ENCODE peak calls at places on chromosome 16, in six cellular contexts. One of them, this sample, is unnamed.

GRCh38 chr16:83420206-83420760 is 387.5 kb upstream of the HSBP1 start:
- DNase-seq in thyroid gland: no peak
- DNase-seq in testis: no peak
- DNase-seq in HCT116: no peak
- DNase-seq in heart left ventricle: no peak
- DNase-seq in cardiac fibroblast: peak; percentile 53
- DNase-seq in this sample: peak; percentile 63

GRCh38 chr16:3413730-3414379 is 12.8 kb downstream of the ZNF174 start:
- DNase-seq in heart left ventricle: no peak
- DNase-seq in HCT116: no peak
- DNase-seq in thyroid gland: peak; percentile 54
- DNase-seq in cardiac fibroblast: no peak
- DNase-seq in testis: peak; percentile 83
- DNase-seq in this sample: no peak

GRCh38 chr16:81997738-81998137 is 13.5 kb downstream of the SDR42E1 start:
- DNase-seq in testis: peak; percentile 53
- DNase-seq in heart left ventricle: no peak
- DNase-seq in thyroid gland: no peak
- DNase-seq in HCT116: no peak
- DNase-seq in cardiac fibroblast: peak; percentile 54
- DNase-seq in this sample: peak; percentile 78

GRCh38 chr16:4653981-4654380 is 29.4 kb downstream of the MGRN1 start:
- DNase-seq in HCT116: no peak
- DNase-seq in thyroid gland: peak; percentile 89
- DNase-seq in cardiac fibroblast: peak; percentile 33
- DNase-seq in heart left ventricle: no peak
- DNase-seq in testis: peak; percentile 38
- DNase-seq in this sample: no peak

GRCh38 chr16:12618515-12618914 is 185.2 kb downstream of the CPPED1 start:
- DNase-seq in testis: no peak
- DNase-seq in cardiac fibroblast: no peak
- DNase-seq in heart left ventricle: no peak
- DNase-seq in HCT116: no peak
- DNase-seq in thyroid gland: peak; percentile 84
- DNase-seq in this sample: no peak

GRCh38 chr16:57606847-57607501 is 21.5 kb upstream of the ADGRG1 start:
- DNase-seq in testis: no peak
- DNase-seq in HCT116: no peak
- DNase-seq in heart left ventricle: no peak
- DNase-seq in cardiac fibroblast: no peak
- DNase-seq in thyroid gland: no peak
- DNase-seq in this sample: no peak

GRCh38 chr16:29141586-29142324 is 156.9 kb downstream of the LAT start:
- DNase-seq in cardiac fibroblast: no peak
- DNase-seq in heart left ventricle: no peak
- DNase-seq in testis: no peak
- DNase-seq in thyroid gland: no peak
- DNase-seq in HCT116: no peak
- DNase-seq in this sample: no peak

GRCh38 chr16:69567031-69567680 is 1.4 kb downstream of the NFAT5 start:
- DNase-seq in thyroid gland: peak; percentile 51
- DNase-seq in HCT116: no peak
- DNase-seq in testis: peak; percentile 31
- DNase-seq in cardiac fibroblast: no peak
- DNase-seq in heart left ventricle: no peak
- DNase-seq in this sample: peak; percentile 59

GRCh38 chr16:71479420-71479819 is 9.7 kb downstream of the ZNF19 start:
- DNase-seq in cardiac fibroblast: peak; percentile 55
- DNase-seq in testis: peak; percentile 45
- DNase-seq in thyroid gland: no peak
- DNase-seq in HCT116: no peak
- DNase-seq in heart left ventricle: no peak
- DNase-seq in this sample: peak; percentile 33

GRCh38 chr16:61149709-61150108 is 886.5 kb downstream of the CDH8 start:
- DNase-seq in heart left ventricle: no peak
- DNase-seq in testis: no peak
- DNase-seq in HCT116: no peak
- DNase-seq in thyroid gland: no peak
- DNase-seq in cardiac fibroblast: no peak
- DNase-seq in this sample: no peak

GRCh38 chr16:30534368-30535105 is at the start of gene ZNF747:
- DNase-seq in testis: peak; percentile 95
- DNase-seq in heart left ventricle: peak; percentile 96
- DNase-seq in HCT116: peak; percentile 70
- DNase-seq in cardiac fibroblast: peak; percentile 89
- DNase-seq in thyroid gland: peak; percentile 95
- DNase-seq in this sample: peak; percentile 82

GRCh38 chr16:80776856-80777255 is 27.5 kb downstream of the CDYL2 start:
- DNase-seq in heart left ventricle: no peak
- DNase-seq in HCT116: no peak
- DNase-seq in cardiac fibroblast: no peak
- DNase-seq in testis: no peak
- DNase-seq in thyroid gland: no peak
- DNase-seq in this sample: no peak

GRCh38 chr16:7521834-7522233 is 189.2 kb downstream of the RBFOX1 start:
- DNase-seq in cardiac fibroblast: no peak
- DNase-seq in testis: no peak
- DNase-seq in heart left ventricle: no peak
- DNase-seq in HCT116: no peak
- DNase-seq in thyroid gland: no peak
- DNase-seq in this sample: no peak

GRCh38 chr16:81137012-81137335 is 40.8 kb upstream of the GCSH start:
- DNase-seq in HCT116: no peak
- DNase-seq in heart left ventricle: no peak
- DNase-seq in cardiac fibroblast: peak; percentile 37
- DNase-seq in thyroid gland: peak; percentile 58
- DNase-seq in testis: peak; percentile 62
- DNase-seq in this sample: peak; percentile 47

GRCh38 chr16:23171234-23171948 is 11.2 kb upstream of the SCNN1G start:
- DNase-seq in cardiac fibroblast: no peak
- DNase-seq in thyroid gland: no peak
- DNase-seq in heart left ventricle: no peak
- DNase-seq in HCT116: no peak
- DNase-seq in testis: no peak
- DNase-seq in this sample: peak; percentile 16

GRCh38 chr16:31475949-31476304 is 4.0 kb downstream of the TGFB1I1 start:
- DNase-seq in heart left ventricle: no peak
- DNase-seq in cardiac fibroblast: no peak
- DNase-seq in thyroid gland: peak; percentile 55
- DNase-seq in testis: no peak
- DNase-seq in HCT116: no peak
- DNase-seq in this sample: no peak

GRCh38 chr16:695355-696089 is 5.3 kb upstream of the WDR24 start:
- DNase-seq in cardiac fibroblast: no peak
- DNase-seq in testis: no peak
- DNase-seq in thyroid gland: peak; percentile 97
- DNase-seq in heart left ventricle: no peak
- DNase-seq in HCT116: no peak
- DNase-seq in this sample: no peak

GRCh38 chr16:76360384-76360783 is 83.2 kb downstream of the CNTNAP4 start:
- DNase-seq in testis: no peak
- DNase-seq in thyroid gland: no peak
- DNase-seq in HCT116: no peak
- DNase-seq in cardiac fibroblast: peak; percentile 53
- DNase-seq in heart left ventricle: no peak
- DNase-seq in this sample: peak; percentile 9

GRCh38 chr16:55001931-55002330 is 71.3 kb downstream of the IRX5 start:
- DNase-seq in thyroid gland: no peak
- DNase-seq in HCT116: no peak
- DNase-seq in testis: no peak
- DNase-seq in cardiac fibroblast: no peak
- DNase-seq in heart left ventricle: no peak
- DNase-seq in this sample: peak; percentile 56

GRCh38 chr16:30357085-30357714 is 2.1 kb upstream of the CD2BP2 start:
- DNase-seq in heart left ventricle: no peak
- DNase-seq in thyroid gland: no peak
- DNase-seq in cardiac fibroblast: no peak
- DNase-seq in testis: no peak
- DNase-seq in HCT116: no peak
- DNase-seq in this sample: no peak

GRCh38 chr16:28898942-28899341 is 20.7 kb downstream of the ATP2A1 start:
- DNase-seq in heart left ventricle: no peak
- DNase-seq in cardiac fibroblast: no peak
- DNase-seq in thyroid gland: no peak
- DNase-seq in testis: no peak
- DNase-seq in HCT116: no peak
- DNase-seq in this sample: no peak

GRCh38 chr16:10088380-10088793 is 93.8 kb downstream of the GRIN2A start:
- DNase-seq in testis: peak; percentile 21
- DNase-seq in thyroid gland: no peak
- DNase-seq in heart left ventricle: peak; percentile 26
- DNase-seq in HCT116: no peak
- DNase-seq in cardiac fibroblast: no peak
- DNase-seq in this sample: peak; percentile 59

GRCh38 chr16:55508271-55508921 is 476 bp upstream of the LPCAT2 start:
- DNase-seq in testis: no peak
- DNase-seq in HCT116: no peak
- DNase-seq in cardiac fibroblast: no peak
- DNase-seq in heart left ventricle: no peak
- DNase-seq in thyroid gland: no peak
- DNase-seq in this sample: peak; percentile 65

GRCh38 chr16:5508371-5508770 is 410.8 kb upstream of the EEF2KMT start:
- DNase-seq in thyroid gland: no peak
- DNase-seq in heart left ventricle: no peak
- DNase-seq in HCT116: no peak
- DNase-seq in testis: no peak
- DNase-seq in cardiac fibroblast: no peak
- DNase-seq in this sample: no peak

GRCh38 chr16:6913535-6913934 is 419.1 kb upstream of the RBFOX1 start:
- DNase-seq in testis: no peak
- DNase-seq in cardiac fibroblast: no peak
- DNase-seq in thyroid gland: no peak
- DNase-seq in heart left ventricle: no peak
- DNase-seq in HCT116: no peak
- DNase-seq in this sample: no peak

GRCh38 chr16:50742521-50743150 is 750 bp downstream of the CYLD start:
- DNase-seq in heart left ventricle: peak; percentile 40
- DNase-seq in cardiac fibroblast: peak; percentile 29
- DNase-seq in HCT116: no peak
- DNase-seq in testis: no peak
- DNase-seq in thyroid gland: peak; percentile 24
- DNase-seq in this sample: peak; percentile 29

GRCh38 chr16:3642397-3643094 is 11.9 kb upstream of the DNASE1 start:
- DNase-seq in cardiac fibroblast: peak; percentile 51
- DNase-seq in thyroid gland: no peak
- DNase-seq in HCT116: peak; percentile 28
- DNase-seq in testis: peak; percentile 11
- DNase-seq in heart left ventricle: no peak
- DNase-seq in this sample: peak; percentile 31

GRCh38 chr16:68528686-68529379 is 10.3 kb upstream of the ZFP90 start:
- DNase-seq in cardiac fibroblast: peak; percentile 81
- DNase-seq in HCT116: peak; percentile 75
- DNase-seq in heart left ventricle: peak; percentile 87
- DNase-seq in testis: peak; percentile 91
- DNase-seq in thyroid gland: peak; percentile 90
- DNase-seq in this sample: peak; percentile 77
- H3K4me3 ChIP-seq in cardiac fibroblast: peak overlapping the region; percentile 16
- H3K4me3 ChIP-seq in HCT116: no peak overlapping the region
- H3K4me3 ChIP-seq in heart left ventricle: peak overlapping the region; percentile 30
- H3K4me3 ChIP-seq in testis: no peak overlapping the region
- H3K4me3 ChIP-seq in thyroid gland: no peak overlapping the region
- H3K4me3 ChIP-seq in this sample: peak overlapping the region; percentile 48

DNA sequence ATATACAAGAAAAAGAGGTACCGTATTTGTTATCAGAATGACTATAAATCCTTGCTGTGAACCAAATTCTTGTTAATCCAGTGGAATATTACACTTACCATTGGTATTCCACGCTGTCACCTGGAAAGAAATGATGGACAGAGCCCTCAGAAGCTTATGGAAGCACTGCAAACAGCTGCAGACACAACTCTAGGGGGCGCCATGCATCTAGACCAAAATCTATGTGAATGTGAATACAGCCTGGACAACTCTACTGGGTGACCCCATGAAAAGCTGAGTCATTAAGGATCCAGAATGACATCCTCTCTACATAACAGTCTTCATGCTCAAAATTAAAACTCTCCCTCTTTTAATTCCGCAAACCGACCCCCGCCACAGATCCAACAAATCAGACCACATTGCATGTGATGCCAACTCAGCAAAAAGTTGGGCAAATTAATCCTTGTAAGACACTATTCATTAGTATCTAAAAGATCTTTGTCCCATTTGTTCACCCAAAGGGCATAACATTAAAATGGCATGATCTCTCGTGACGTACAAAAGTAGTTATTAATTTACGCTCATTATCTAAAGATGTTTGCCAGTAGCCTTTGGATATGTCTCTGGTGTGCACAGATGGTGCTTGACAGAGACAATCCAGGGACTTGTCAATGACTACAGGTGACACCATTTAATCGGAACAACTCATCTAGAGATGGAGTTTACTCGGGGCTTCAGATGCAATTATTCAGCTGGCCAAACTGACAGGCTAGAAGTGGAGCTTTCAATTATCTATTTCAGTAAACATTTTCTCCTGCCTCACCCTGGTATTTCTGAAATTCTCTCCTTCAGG is 552.7 kb upstream of the PSMD7 start:
- DNase-seq in cardiac fibroblast: no peak
- DNase-seq in heart left ventricle: no peak
- DNase-seq in thyroid gland: no peak
- DNase-seq in testis: no peak
- DNase-seq in HCT116: no peak
- DNase-seq in this sample: no peak
- TF ChIP-seq CTCF in cardiac fibroblast: no peak
- TF ChIP-seq CTCF in heart left ventricle: no peak
- TF ChIP-seq CTCF in thyroid gland: no peak
- TF ChIP-seq CTCF in testis: no peak
- TF ChIP-seq CTCF in HCT116: no peak
- TF ChIP-seq CTCF in this sample: no peak

GRCh38 chr16:85372627-85373372 is 240.3 kb upstream of the GSE1 start:
- DNase-seq in testis: no peak
- DNase-seq in HCT116: no peak
- DNase-seq in heart left ventricle: no peak
- DNase-seq in thyroid gland: peak; percentile 64
- DNase-seq in cardiac fibroblast: peak; percentile 63
- DNase-seq in this sample: peak; percentile 58
- H3K4me3 ChIP-seq in testis: no peak overlapping the region
- H3K4me3 ChIP-seq in HCT116: no peak overlapping the region
- H3K4me3 ChIP-seq in heart left ventricle: no peak overlapping the region
- H3K4me3 ChIP-seq in thyroid gland: no peak overlapping the region
- H3K4me3 ChIP-seq in cardiac fibroblast: no peak overlapping the region
- H3K4me3 ChIP-seq in this sample: no peak overlapping the region

GRCh38 chr16:2196162-2196980 is at the start of gene CASKIN1:
- DNase-seq in HCT116: no peak
- DNase-seq in thyroid gland: peak; percentile 23
- DNase-seq in testis: no peak
- DNase-seq in heart left ventricle: no peak
- DNase-seq in cardiac fibroblast: no peak
- DNase-seq in this sample: no peak

GRCh38 chr16:2195316-2196161 is 866 bp downstream of the CASKIN1 start:
- DNase-seq in cardiac fibroblast: no peak
- DNase-seq in heart left ventricle: no peak
- DNase-seq in HCT116: no peak
- DNase-seq in testis: no peak
- DNase-seq in thyroid gland: no peak
- DNase-seq in this sample: no peak

GRCh38 chr16:2194166-2194834 is 2.1 kb downstream of the CASKIN1 start:
- DNase-seq in HCT116: no peak
- DNase-seq in thyroid gland: no peak
- DNase-seq in heart left ventricle: no peak
- DNase-seq in cardiac fibroblast: no peak
- DNase-seq in testis: no peak
- DNase-seq in this sample: peak; percentile 43

GRCh38 chr16:2196981-2197511 is 641 bp upstream of the CASKIN1 start:
- DNase-seq in testis: no peak
- DNase-seq in HCT116: no peak
- DNase-seq in heart left ventricle: no peak
- DNase-seq in cardiac fibroblast: no peak
- DNase-seq in thyroid gland: no peak
- DNase-seq in this sample: no peak

GRCh38 chr16:2194852-2195315 is 1.5 kb downstream of the CASKIN1 start:
- DNase-seq in HCT116: no peak
- DNase-seq in thyroid gland: peak; percentile 69
- DNase-seq in cardiac fibroblast: peak; percentile 53
- DNase-seq in testis: peak; percentile 49
- DNase-seq in heart left ventricle: no peak
- DNase-seq in this sample: peak; percentile 42
- TF ChIP-seq CTCF in HCT116: peak; percentile 73
- TF ChIP-seq CTCF in thyroid gland: peak; percentile 38
- TF ChIP-seq CTCF in cardiac fibroblast: peak; percentile 37
- TF ChIP-seq CTCF in testis: no peak
- TF ChIP-seq CTCF in heart left ventricle: no peak
- TF ChIP-seq CTCF in this sample: peak; percentile 24